ENCODE peak calls at places on chromosomes 16 and 17, in four cellular contexts. P is transverse colon, Q is Panc1, B is sigmoid colon. T is an unnamed sample.

GRCh38 chr17:73551756-73552155 is 92.5 kb downstream of the SDK2 start:
- DNase-seq in P (no peak), Q (no peak), B (no peak), T (no peak)

GRCh38 chr16:26019885-26020284 is 328.1 kb downstream of the HS3ST4 start:
- DNase-seq in P (no peak), Q (no peak), B (no peak), T (no peak)

GRCh38 chr16:90081606-90081970 is 4.5 kb upstream of the PRDM7 start:
- DNase-seq in P (no peak), Q (no peak), B (no peak), T (no peak)

GRCh38 chr16:27245276-27246231 is 23.0 kb downstream of the NSMCE1 start:
- DNase-seq in P (no peak), Q (no peak), B (peak), T (no peak)

GRCh38 chr16:73225983-73226382 is 178.1 kb upstream of the ZFHX3 start:
- DNase-seq in P (no peak), Q (no peak), B (no peak), T (no peak)

GRCh38 chr17:16378631-16379282 is 2.1 kb upstream of the UBB start:
- DNase-seq in P (peak), Q (no peak), B (no peak), T (peak)

GRCh38 chr16:74871608-74872007 is 97.0 kb upstream of the FA2H start:
- DNase-seq in P (no peak), Q (no peak), B (no peak), T (no peak)

GRCh38 chr16:397736-398332 is 835 bp downstream of the NME4 start:
- DNase-seq in P (peak), Q (no peak), B (peak), T (peak)

GRCh38 chr16:55912022-55912421 is 36.8 kb upstream of the CES5A start:
- DNase-seq in P (no peak), Q (no peak), B (no peak), T (no peak)

GRCh38 chr17:9484789-9485188 is 90.8 kb downstream of the STX8 start:
- DNase-seq in P (no peak), Q (no peak), B (no peak), T (no peak)

GRCh38 chr16:82082543-82083244 is 47.6 kb downstream of the HSD17B2 start:
- DNase-seq in P (no peak), Q (no peak), B (no peak), T (no peak)

GRCh38 chr17:11719852-11720251 is 121.6 kb downstream of the DNAH9 start:
- DNase-seq in P (no peak), Q (no peak), B (no peak), T (no peak)

GRCh38 chr17:77374170-77374936 is 233.6 kb downstream of the SEC14L1 start:
- DNase-seq in P (peak), Q (no peak), B (peak), T (peak)

GRCh38 chr16:50791522-50791921 is 49.6 kb downstream of the CYLD start:
- DNase-seq in P (no peak), Q (no peak), B (no peak), T (no peak)

GRCh38 chr17:74816883-74817620 is 40.9 kb upstream of the NAT9 start:
- DNase-seq in P (no peak), Q (no peak), B (no peak), T (no peak)

GRCh38 chr17:18224428-18225120 is 861 bp upstream of the LLGL1 start:
- DNase-seq in P (no peak), Q (no peak), B (no peak), T (no peak)

GRCh38 chr17:51702963-51703362 is 442.6 kb downstream of the UTP18 start:
- DNase-seq in P (no peak), Q (no peak), B (no peak), T (no peak)

GRCh38 chr17:51703364-51704341 is 443.3 kb downstream of the UTP18 start:
- DNase-seq in P (no peak), Q (peak), B (no peak), T (no peak)

GRCh38 chr17:51709867-51710266 is 448.6 kb downstream of the CA10 start:
- DNase-seq in P (no peak), Q (no peak), B (no peak), T (no peak)

GRCh38 chr17:51707216-51707615 is 446.9 kb downstream of the UTP18 start:
- DNase-seq in P (no peak), Q (no peak), B (no peak), T (no peak)

DNA sequence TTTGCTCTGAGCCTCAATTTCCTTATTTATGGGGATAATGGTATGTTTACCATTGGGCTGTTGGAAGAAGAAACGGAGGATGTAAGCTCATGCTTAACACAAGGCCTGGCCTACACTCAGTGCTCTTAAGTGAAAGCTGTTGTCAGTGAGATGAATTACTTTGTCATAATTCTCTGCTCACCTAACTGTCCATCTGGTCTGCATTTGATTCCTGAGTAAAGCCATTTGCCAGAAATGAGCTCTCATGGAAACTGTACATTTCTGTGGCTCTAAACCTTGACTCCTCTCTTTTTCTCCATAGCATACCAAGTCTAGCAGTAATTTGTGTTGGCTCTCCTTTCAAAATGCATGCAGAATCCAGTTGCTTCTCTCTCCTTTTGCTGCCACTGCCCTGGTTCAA is 445.8 kb downstream of the UTP18 start:
- DNase-seq in P (no peak), Q (no peak), B (no peak), T (no peak)
- TF ChIP-seq CTCF in P (no peak), Q (no peak), B (no peak), T (no peak)

GRCh38 chr17:50209133-50209471 is 7.7 kb upstream of the COL1A1 start:
- DNase-seq in P (no peak), Q (no peak), B (no peak), T (no peak)

GRCh38 chr17:50211249-50212120 is 10.1 kb upstream of the COL1A1 start:
- DNase-seq in P (no peak), Q (no peak), B (peak), T (no peak)

GRCh38 chr17:50212121-50212843 is 10.9 kb upstream of the COL1A1 start:
- DNase-seq in P (peak), Q (no peak), B (peak), T (no peak)

GRCh38 chr17:50209472-50210248 is 8.2 kb upstream of the COL1A1 start:
- DNase-seq in P (peak), Q (no peak), B (peak), T (peak)

DNA sequence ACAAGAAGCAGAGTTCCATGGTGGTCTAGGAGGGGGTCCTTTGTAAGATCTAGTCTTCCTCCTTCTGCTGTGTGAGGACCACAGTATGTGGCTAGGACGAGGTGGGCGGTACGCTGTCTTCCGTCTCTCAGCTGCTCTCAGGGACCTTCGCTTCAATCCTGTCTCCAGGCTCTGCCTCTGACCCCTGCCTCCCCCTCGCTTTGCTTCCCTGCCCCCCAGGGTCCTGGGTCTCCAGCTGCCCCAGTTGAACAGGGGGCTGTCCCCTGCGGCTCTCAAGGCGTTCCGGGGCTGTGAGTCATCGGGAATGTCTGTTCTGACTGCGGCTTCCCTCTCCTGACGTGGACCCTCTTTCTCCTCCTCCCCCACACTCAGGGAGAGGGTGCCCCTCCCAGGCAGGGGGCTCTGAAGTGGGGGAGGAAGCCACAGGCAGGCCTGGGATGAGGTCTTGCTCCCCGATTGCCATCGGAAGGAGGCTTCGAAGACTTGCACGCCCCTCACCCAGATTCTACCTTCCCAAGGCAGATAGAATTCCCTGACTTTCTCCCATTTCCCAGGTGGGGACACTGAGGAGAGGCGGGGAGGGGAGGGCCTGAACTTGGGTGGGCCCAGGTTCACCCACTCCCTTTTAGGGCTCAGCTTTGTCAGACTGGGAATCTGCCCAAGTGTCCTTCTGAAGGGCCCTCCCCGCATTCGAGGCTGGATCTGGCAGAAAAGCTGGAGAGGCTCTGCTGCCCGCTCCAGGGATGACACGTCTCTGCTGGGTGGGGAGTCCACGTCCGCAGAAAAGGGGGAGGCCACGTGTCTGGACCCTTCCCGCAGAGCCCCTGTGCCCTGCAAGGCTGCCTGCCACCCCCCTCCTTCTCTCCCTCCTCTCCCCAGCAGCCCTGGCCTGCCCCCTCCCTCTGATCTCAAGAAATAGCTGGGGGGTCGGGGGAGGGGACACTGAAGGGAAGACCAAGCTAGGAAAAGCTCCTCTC is 9.1 kb upstream of the COL1A1 start:
- DNase-seq in P (peak), Q (no peak), B (peak), T (peak)
- TF ChIP-seq POLR2AphosphoS5 in P (peak), Q (no peak), B (peak), T (peak)

GRCh38 chr16:80337786-80338185 is 203.0 kb upstream of the DYNLRB2 start:
- DNase-seq in P (no peak), Q (no peak), B (no peak), T (no peak)
- TF ChIP-seq CTCF in P (no peak), Q (no peak), B (no peak), T (no peak)

GRCh38 chr16:77571463-77571862 is 136.6 kb upstream of the ADAMTS18 start:
- DNase-seq in P (no peak), Q (no peak), B (no peak), T (no peak)

GRCh38 chr16:77569406-77569805 is 134.6 kb upstream of the ADAMTS18 start:
- DNase-seq in P (no peak), Q (no peak), B (no peak), T (no peak)

GRCh38 chr16:77570574-77570973 is 135.7 kb upstream of the ADAMTS18 start:
- DNase-seq in P (no peak), Q (no peak), B (no peak), T (no peak)

GRCh38 chr16:77579283-77579985 is 142.9 kb upstream of the NUDT7 start:
- DNase-seq in P (no peak), Q (no peak), B (no peak), T (no peak)

GRCh38 chr16:77574867-77575619 is 140.2 kb upstream of the ADAMTS18 start:
- DNase-seq in P (peak), Q (no peak), B (no peak), T (peak)
- TF ChIP-seq POLR2AphosphoS5 in P (no peak), Q (no peak), B (no peak), T (no peak)

GRCh38 chr17:64449545-64449944 is 630 bp downstream of the MILR1 start:
- DNase-seq in P (no peak), Q (no peak), B (no peak), T (no peak)
- TF ChIP-seq CTCF in P (no peak), Q (no peak), B (no peak), T (no peak)

GRCh38 chr17:7239091-7240027 is at the start of gene PHF23:
- DNase-seq in P (peak), Q (peak), B (peak), T (peak)
- TF ChIP-seq POLR2AphosphoS5 in P (peak), Q (peak), B (peak), T (peak)

DNA sequence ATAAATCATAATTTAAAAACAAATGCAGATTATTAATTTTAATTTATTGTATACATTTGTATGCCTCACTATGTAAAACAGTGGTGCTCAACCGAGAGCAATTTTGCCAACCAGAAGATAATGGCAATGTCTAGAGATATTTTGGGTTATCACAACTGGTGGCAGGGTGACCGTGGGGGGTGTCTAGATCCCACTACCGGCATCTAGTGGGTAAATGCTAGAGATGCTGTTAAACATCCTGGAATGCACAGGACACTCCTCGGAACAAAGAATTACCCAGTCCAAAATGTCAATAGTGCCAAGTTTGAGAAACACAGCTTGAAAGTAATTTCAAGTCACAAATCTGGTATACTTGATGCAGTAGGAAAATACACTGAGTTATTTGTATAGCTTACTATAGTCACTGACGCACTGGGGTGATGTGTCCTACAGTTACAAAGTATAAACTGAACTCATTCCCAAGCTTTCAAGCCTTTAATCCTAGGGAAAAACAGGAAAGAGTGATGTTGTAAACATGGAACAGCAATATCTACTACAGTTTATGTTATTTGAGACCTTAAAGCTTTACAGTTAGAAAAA is 133.5 kb downstream of the BRIP1 start:
- DNase-seq in P (no peak), Q (no peak), B (no peak), T (no peak)
- TF ChIP-seq CTCF in P (no peak), Q (no peak), B (no peak), T (no peak)

DNA sequence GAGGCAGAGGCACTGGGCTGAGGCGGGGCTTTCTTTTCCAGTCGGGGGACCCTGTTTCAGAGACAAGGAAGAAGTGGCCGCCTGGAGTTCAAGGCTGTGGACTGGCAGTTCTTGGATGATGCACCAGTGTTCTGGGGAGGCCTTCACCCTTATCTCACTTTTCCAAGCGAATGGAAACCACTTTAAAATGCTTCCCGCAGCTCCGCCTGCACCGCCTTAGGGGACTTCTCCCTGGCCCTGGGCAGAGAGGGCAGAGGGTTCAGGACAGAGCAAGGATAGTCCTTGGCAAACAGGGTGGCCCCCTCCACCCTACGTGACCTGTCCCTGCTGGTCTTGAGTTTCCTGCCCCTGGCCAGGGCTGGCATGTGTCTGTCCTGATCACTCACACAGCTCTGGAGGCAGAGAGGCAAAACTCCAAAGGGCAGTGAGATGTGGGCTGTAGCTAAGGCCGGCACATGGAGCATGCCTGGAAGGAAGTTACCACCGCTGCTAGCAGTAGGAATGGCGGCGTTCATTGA is 20.6 kb downstream of the RTN4RL1 start:
- DNase-seq in P (no peak), Q (no peak), B (no peak), T (no peak)
- TF ChIP-seq POLR2AphosphoS5 in P (no peak), Q (no peak), B (no peak), T (no peak)